ENCODE peak calls at places on chromosomes 1 and 21, in seven cellular contexts. E is trophoblast cell, N is IMR-90, L is neuronal stem cell, X is mesendoderm, V is H9, A is H1. K is an unnamed sample.

GRCh38 chr1:153685578-153686340 is 7.3 kb downstream of the NPR1 start:
- DNase-seq in E (no peak), N (no peak), L (no peak), X (no peak), V (no peak), A (no peak), K (no peak)

GRCh38 chr1:24322636-24323177 is 3.5 kb downstream of the GRHL3 start:
- DNase-seq in E (no peak), N (no peak), L (no peak), X (no peak), V (no peak), A (peak), K (no peak)

GRCh38 chr1:20589331-20590312 is 725 bp downstream of the CDA start:
- DNase-seq in E (no peak), N (peak), L (no peak), X (peak), V (no peak), A (no peak), K (peak)

GRCh38 chr21:28893687-28894086 is 99.0 kb downstream of the LTN1 start:
- DNase-seq in E (no peak), N (no peak), L (no peak), X (peak), V (no peak), A (no peak), K (no peak)

GRCh38 chr1:206715552-206716518 is 31.1 kb downstream of the MAPKAPK2 start:
- DNase-seq in E (no peak), N (no peak), L (no peak), X (no peak), V (no peak), A (no peak), K (no peak)

GRCh38 chr21:20459838-20460237 is 538.4 kb upstream of the NCAM2 start:
- DNase-seq in E (no peak), N (no peak), L (no peak), X (no peak), V (no peak), A (no peak), K (peak)

GRCh38 chr21:28795251-28795650 is 197.4 kb downstream of the LTN1 start:
- DNase-seq in E (no peak), N (no peak), L (no peak), X (no peak), V (no peak), A (no peak), K (no peak)

GRCh38 chr1:31099283-31100063 is 34.0 kb upstream of the PUM1 start:
- DNase-seq in E (no peak), N (no peak), L (no peak), X (no peak), V (no peak), A (no peak), K (no peak)

GRCh38 chr1:11524465-11525150 is 45.7 kb downstream of the DISP3 start:
- DNase-seq in E (no peak), N (no peak), L (no peak), X (no peak), V (no peak), A (no peak), K (no peak)

GRCh38 chr1:53069265-53069662 is 7.3 kb downstream of the PODN start:
- DNase-seq in E (no peak), N (no peak), L (no peak), X (no peak), V (no peak), A (peak), K (no peak)

GRCh38 chr1:224773646-224774045 is 155.8 kb upstream of the DNAH14 start:
- DNase-seq in E (no peak), N (no peak), L (no peak), X (no peak), V (no peak), A (no peak), K (no peak)

GRCh38 chr1:117795190-117795589 is 134.2 kb downstream of the GDAP2 start:
- DNase-seq in E (no peak), N (peak), L (no peak), X (peak), V (no peak), A (no peak), K (peak)

GRCh38 chr1:188761226-188761625 is 1716.4 kb downstream of the BRINP3 start:
- DNase-seq in E (no peak), N (no peak), L (no peak), X (no peak), V (no peak), A (no peak), K (no peak)

GRCh38 chr21:29190920-29191319 is 60.5 kb downstream of the MAP3K7CL start:
- DNase-seq in E (peak), N (peak), L (no peak), X (no peak), V (no peak), A (no peak), K (peak)

GRCh38 chr1:97163591-97164275 is 442.1 kb downstream of the PTBP2 start:
- DNase-seq in E (no peak), N (no peak), L (no peak), X (no peak), V (no peak), A (no peak), K (no peak)

GRCh38 chr1:171780583-171781166 is 785 bp upstream of the METTL13 start:
- DNase-seq in E (no peak), N (no peak), L (no peak), X (no peak), V (no peak), A (no peak), K (no peak)

GRCh38 chr1:228512852-228513243 is 25.7 kb downstream of the RNF187 start:
- DNase-seq in E (no peak), N (no peak), L (no peak), X (no peak), V (no peak), A (no peak), K (no peak)

GRCh38 chr1:46198026-46198826 is at the start of gene POMGNT1:
- DNase-seq in E (peak), N (peak), L (peak), X (peak), V (peak), A (peak), K (peak)

GRCh38 chr1:204826970-204827369 is 43.7 kb upstream of the NFASC start:
- DNase-seq in E (no peak), N (no peak), L (no peak), X (peak), V (peak), A (peak), K (no peak)

GRCh38 chr21:23016617-23017016 is 2018.4 kb downstream of the NCAM2 start:
- DNase-seq in E (no peak), N (no peak), L (no peak), X (peak), V (peak), A (no peak), K (no peak)

GRCh38 chr1:244361764-244362473 is 89.8 kb downstream of the ADSS2 start:
- DNase-seq in E (peak), N (peak), L (peak), X (peak), V (peak), A (no peak), K (peak)

GRCh38 chr1:58699011-58699762 is 675 bp downstream of the MYSM1 start:
- DNase-seq in E (no peak), N (no peak), L (no peak), X (peak), V (no peak), A (no peak), K (no peak)

GRCh38 chr1:89723144-89723543 is 90.2 kb downstream of the LRRC8C start:
- DNase-seq in E (no peak), N (no peak), L (no peak), X (no peak), V (no peak), A (no peak), K (no peak)

GRCh38 chr1:206463911-206464310 is 6.4 kb upstream of the IKBKE start:
- DNase-seq in E (no peak), N (no peak), L (no peak), X (no peak), V (no peak), A (no peak), K (no peak)

GRCh38 chr1:38766125-38766524 is 93.4 kb downstream of the RRAGC start:
- DNase-seq in E (no peak), N (no peak), L (no peak), X (no peak), V (no peak), A (no peak), K (no peak)

GRCh38 chr1:38760562-38760961 is 99.0 kb downstream of the RRAGC start:
- DNase-seq in E (no peak), N (no peak), L (no peak), X (no peak), V (no peak), A (no peak), K (no peak)

GRCh38 chr1:38758824-38759223 is 100.7 kb downstream of the RRAGC start:
- DNase-seq in E (no peak), N (no peak), L (no peak), X (no peak), V (no peak), A (no peak), K (no peak)

GRCh38 chr1:38763106-38763505 is 96.5 kb downstream of the RRAGC start:
- DNase-seq in E (no peak), N (no peak), L (no peak), X (no peak), V (no peak), A (no peak), K (no peak)
- H2AK5ac ChIP-seq in E (no peak), N (no peak), L (no peak), X (no peak), V (no peak), A (no peak), K (no peak)

GRCh38 chr21:46610018-46610701 is 5.3 kb upstream of the S100B start:
- DNase-seq in E (peak), N (no peak), L (no peak), X (no peak), V (no peak), A (no peak), K (no peak)
- H2AK5ac ChIP-seq in E (no peak), N (no peak), L (no peak), X (no peak), V (no peak), A (no peak), K (no peak)

DNA sequence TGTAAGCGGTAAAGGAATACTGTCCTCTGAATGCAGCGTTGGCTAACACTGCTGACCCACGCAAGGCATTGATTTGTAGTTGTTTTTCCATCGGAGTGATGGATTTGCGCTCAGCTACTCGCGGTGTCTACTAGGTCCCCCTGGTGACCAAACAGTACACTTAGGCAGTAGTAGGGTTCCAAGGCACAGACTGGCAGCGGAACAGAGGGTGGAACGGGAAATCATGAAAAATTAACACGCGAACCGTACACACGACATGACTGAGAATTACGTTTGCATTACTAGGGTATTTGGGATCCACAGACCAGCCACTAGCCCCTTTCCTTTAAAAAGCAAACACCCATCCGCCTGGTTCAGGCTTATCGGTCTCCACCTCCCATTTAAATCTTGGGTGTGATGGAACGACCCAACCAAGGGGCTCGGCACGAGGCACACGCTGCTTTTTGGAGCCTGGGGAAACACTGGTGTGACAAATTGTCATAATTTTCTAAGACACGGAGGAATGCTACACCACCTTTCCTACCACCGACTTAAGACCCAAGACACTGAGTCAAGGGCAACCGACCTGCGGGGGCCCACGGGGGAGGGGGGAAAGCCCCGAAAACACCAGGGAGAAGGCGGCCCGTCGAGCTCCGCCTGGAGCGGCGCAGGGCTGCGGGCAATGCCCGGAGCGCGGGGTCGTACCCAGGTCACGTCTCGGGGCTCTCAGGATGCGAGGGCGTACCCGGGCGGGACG is 699 bp downstream of the DIPK1A start:
- DNase-seq in E (peak), N (peak), L (peak), X (peak), V (peak), A (no peak), K (peak)
- H2AK5ac ChIP-seq in E (no peak), N (peak), L (no peak), X (no peak), V (no peak), A (no peak), K (no peak)

DNA sequence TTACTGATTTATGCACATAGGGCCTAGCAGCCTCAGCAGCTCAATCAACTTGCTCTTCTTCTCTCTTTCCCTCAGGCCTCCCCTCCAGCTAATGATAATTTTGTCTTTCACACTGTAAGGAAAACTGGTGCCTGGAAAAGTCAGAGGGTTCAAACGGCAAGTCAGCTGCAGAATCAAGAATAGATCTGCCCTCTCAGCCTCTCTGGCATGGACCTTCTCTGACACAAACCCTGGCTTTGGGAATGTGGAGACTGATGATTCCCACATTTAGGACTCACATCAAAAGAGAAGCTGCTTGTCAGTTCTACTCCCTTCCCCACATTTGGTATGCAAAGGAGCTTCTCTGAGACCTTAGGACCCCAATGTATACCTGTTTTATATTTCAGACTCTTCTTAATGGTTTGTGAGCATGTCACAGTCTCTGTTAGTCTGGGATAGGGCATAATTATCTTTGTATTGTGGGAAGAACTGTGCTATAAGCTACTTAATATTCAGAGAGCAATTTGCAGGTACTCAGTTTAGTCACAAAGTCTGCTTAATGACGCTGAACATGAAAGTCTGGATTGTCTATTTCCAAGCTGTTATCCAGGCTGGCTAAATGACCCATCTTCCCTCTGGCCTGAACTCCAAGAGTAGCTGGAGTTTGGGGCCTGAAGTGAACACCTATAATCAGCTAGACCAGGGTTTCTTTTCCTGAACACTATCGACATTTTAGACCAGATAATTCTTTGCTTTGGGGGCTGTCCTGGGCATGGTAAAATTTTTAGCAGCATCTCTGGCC is 52.2 kb upstream of the DIPK1A start:
- DNase-seq in E (no peak), N (no peak), L (no peak), X (no peak), V (no peak), A (no peak), K (no peak)
- H2AK5ac ChIP-seq in E (no peak), N (no peak), L (no peak), X (no peak), V (no peak), A (no peak), K (no peak)

GRCh38 chr1:15975358-15975804 is 520 bp downstream of the ZBTB17 start:
- DNase-seq in E (peak), N (peak), L (no peak), X (peak), V (peak), A (peak), K (peak)
- H2AK5ac ChIP-seq in E (no peak), N (peak), L (no peak), X (no peak), V (no peak), A (no peak), K (no peak)

GRCh38 chr1:152645146-152645545 is 18.0 kb upstream of the LCE2D start:
- DNase-seq in E (no peak), N (no peak), L (no peak), X (no peak), V (no peak), A (no peak), K (no peak)
- H2AK5ac ChIP-seq in E (no peak), N (no peak), L (no peak), X (no peak), V (no peak), A (no peak), K (no peak)

DNA sequence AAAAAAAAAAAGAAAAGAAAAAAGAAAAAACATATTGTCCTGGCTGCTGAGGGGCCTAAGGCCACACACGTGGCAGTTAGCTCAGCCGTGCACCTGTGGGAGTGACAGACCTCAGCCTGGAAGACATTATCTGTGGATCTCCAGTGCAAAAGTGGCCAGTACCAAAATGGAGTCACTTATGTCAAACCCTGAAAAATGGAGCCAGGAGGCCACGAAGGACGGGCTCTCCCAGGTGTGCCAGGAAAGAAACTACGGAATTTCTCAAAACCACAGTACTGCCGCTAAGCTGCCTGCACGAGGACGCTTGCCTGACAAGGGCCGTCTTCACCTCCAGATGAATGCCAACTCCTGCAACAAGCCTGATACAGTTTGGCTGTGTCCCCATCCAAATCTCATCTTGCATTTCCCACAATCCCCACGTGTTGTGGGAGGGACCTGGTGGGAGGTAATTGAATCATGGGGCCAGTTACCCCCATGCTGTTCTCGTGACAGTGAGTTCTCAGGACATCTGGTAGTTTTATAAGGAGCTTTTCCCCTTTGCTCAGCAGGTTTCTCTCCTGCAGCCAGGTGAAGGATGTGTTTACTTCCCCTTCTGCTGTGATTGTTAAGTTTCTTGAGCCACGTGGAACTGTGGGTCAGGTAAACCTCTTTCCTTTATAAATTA is 5.3 kb upstream of the MIB2 start:
- DNase-seq in E (no peak), N (no peak), L (no peak), X (no peak), V (no peak), A (no peak), K (no peak)
- H2AK5ac ChIP-seq in E (no peak), N (no peak), L (no peak), X (no peak), V (no peak), A (no peak), K (no peak)

DNA sequence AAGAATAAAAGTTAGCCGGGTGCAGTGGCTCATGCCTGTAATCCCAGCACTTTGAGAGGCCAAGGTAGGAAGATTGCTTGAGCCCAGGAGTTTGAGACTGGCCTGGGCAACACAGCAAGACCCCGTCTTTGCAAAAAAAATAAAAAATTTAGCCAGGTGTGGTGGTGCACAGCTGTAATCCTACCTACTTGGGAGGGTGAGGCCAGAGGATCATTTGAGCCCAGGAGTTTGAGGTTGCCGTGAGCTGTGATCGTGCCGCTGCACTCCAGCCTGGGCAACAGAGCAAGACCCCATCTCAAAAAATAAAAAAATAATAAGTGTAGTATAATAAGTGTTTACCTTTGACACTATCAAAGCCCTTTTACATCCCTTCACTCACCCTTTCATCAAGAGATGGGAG is 5.0 kb downstream of the ACTN2 start:
- DNase-seq in E (no peak), N (no peak), L (no peak), X (no peak), V (no peak), A (no peak), K (no peak)
- H2AK5ac ChIP-seq in E (no peak), N (no peak), L (no peak), X (no peak), V (no peak), A (no peak), K (no peak)